ENCODE peak calls at places on chromosome 10, in seven cellular contexts. One of them, this sample, is unnamed.

GRCh38 chr10:129560355-129560754 is 93.3 kb downstream of the MGMT start:
- DNase-seq in SK-N-SH: no peak
- DNase-seq in hepatocyte: no peak
- DNase-seq in GM23338: no peak
- DNase-seq in OCI-LY7: no peak
- DNase-seq in GM23248: no peak
- DNase-seq in PC-3: no peak
- DNase-seq in this sample: no peak

GRCh38 chr10:91023708-91024438 is 103.0 kb upstream of the ANKRD1 start:
- DNase-seq in SK-N-SH: no peak
- DNase-seq in hepatocyte: no peak
- DNase-seq in GM23338: no peak
- DNase-seq in OCI-LY7: no peak
- DNase-seq in GM23248: no peak
- DNase-seq in PC-3: no peak
- DNase-seq in this sample: no peak

GRCh38 chr10:122294006-122294405 is 22.9 kb downstream of the BTBD16 start:
- DNase-seq in SK-N-SH: no peak
- DNase-seq in hepatocyte: peak; percentile 39
- DNase-seq in GM23338: no peak
- DNase-seq in OCI-LY7: no peak
- DNase-seq in GM23248: no peak
- DNase-seq in PC-3: peak; percentile 63
- DNase-seq in this sample: no peak

GRCh38 chr10:97711640-97712267 is 1.8 kb upstream of the MARVELD1 start:
- DNase-seq in SK-N-SH: no peak
- DNase-seq in hepatocyte: no peak
- DNase-seq in GM23338: no peak
- DNase-seq in OCI-LY7: no peak
- DNase-seq in GM23248: peak; percentile 24
- DNase-seq in PC-3: no peak
- DNase-seq in this sample: no peak

GRCh38 chr10:11023554-11023953 is 5.9 kb downstream of the CELF2 start:
- DNase-seq in SK-N-SH: no peak
- DNase-seq in hepatocyte: no peak
- DNase-seq in GM23338: no peak
- DNase-seq in OCI-LY7: no peak
- DNase-seq in GM23248: no peak
- DNase-seq in PC-3: no peak
- DNase-seq in this sample: no peak

GRCh38 chr10:28375399-28376354 is 72.8 kb upstream of the MPP7 start:
- DNase-seq in SK-N-SH: no peak
- DNase-seq in hepatocyte: peak; percentile 51
- DNase-seq in GM23338: peak; percentile 36
- DNase-seq in OCI-LY7: no peak
- DNase-seq in GM23248: peak; percentile 40
- DNase-seq in PC-3: peak; percentile 94
- DNase-seq in this sample: no peak

GRCh38 chr10:60444494-60445064 is 54.9 kb upstream of the ANK3 start:
- DNase-seq in SK-N-SH: no peak
- DNase-seq in hepatocyte: no peak
- DNase-seq in GM23338: peak; percentile 53
- DNase-seq in OCI-LY7: no peak
- DNase-seq in GM23248: peak; percentile 52
- DNase-seq in PC-3: peak; percentile 90
- DNase-seq in this sample: peak; percentile 12

GRCh38 chr10:8444630-8445029 is 390.1 kb downstream of the GATA3 start:
- DNase-seq in SK-N-SH: peak; percentile 75
- DNase-seq in hepatocyte: peak; percentile 11
- DNase-seq in GM23338: peak; percentile 54
- DNase-seq in OCI-LY7: no peak
- DNase-seq in GM23248: no peak
- DNase-seq in PC-3: peak; percentile 11
- DNase-seq in this sample: peak; percentile 65

GRCh38 chr10:87642486-87642885 is 17.2 kb upstream of the PAPSS2 start:
- DNase-seq in SK-N-SH: no peak
- DNase-seq in hepatocyte: no peak
- DNase-seq in GM23338: no peak
- DNase-seq in OCI-LY7: no peak
- DNase-seq in GM23248: no peak
- DNase-seq in PC-3: no peak
- DNase-seq in this sample: no peak

GRCh38 chr10:114370199-114370598 is 34.1 kb downstream of the AFAP1L2 start:
- DNase-seq in SK-N-SH: no peak
- DNase-seq in hepatocyte: no peak
- DNase-seq in GM23338: no peak
- DNase-seq in OCI-LY7: no peak
- DNase-seq in GM23248: no peak
- DNase-seq in PC-3: no peak
- DNase-seq in this sample: no peak

GRCh38 chr10:114374141-114374791 is 30.0 kb downstream of the AFAP1L2 start:
- DNase-seq in SK-N-SH: peak; percentile 74
- DNase-seq in hepatocyte: peak; percentile 46
- DNase-seq in GM23338: no peak
- DNase-seq in OCI-LY7: no peak
- DNase-seq in GM23248: peak; percentile 6
- DNase-seq in PC-3: no peak
- DNase-seq in this sample: no peak

GRCh38 chr10:114372179-114372578 is 32.1 kb downstream of the AFAP1L2 start:
- DNase-seq in SK-N-SH: no peak
- DNase-seq in hepatocyte: no peak
- DNase-seq in GM23338: no peak
- DNase-seq in OCI-LY7: no peak
- DNase-seq in GM23248: no peak
- DNase-seq in PC-3: no peak
- DNase-seq in this sample: no peak

GRCh38 chr10:114367676-114368391 is 36.5 kb downstream of the AFAP1L2 start:
- DNase-seq in SK-N-SH: peak; percentile 62
- DNase-seq in hepatocyte: peak; percentile 52
- DNase-seq in GM23338: no peak
- DNase-seq in OCI-LY7: no peak
- DNase-seq in GM23248: no peak
- DNase-seq in PC-3: no peak
- DNase-seq in this sample: no peak

GRCh38 chr10:114370993-114371392 is 33.3 kb downstream of the AFAP1L2 start:
- DNase-seq in SK-N-SH: no peak
- DNase-seq in hepatocyte: no peak
- DNase-seq in GM23338: no peak
- DNase-seq in OCI-LY7: no peak
- DNase-seq in GM23248: no peak
- DNase-seq in PC-3: no peak
- DNase-seq in this sample: no peak
- TF ChIP-seq EZH2phosphoT487 in SK-N-SH: no peak
- TF ChIP-seq EZH2phosphoT487 in hepatocyte: no peak
- TF ChIP-seq EZH2phosphoT487 in GM23338: no peak
- TF ChIP-seq EZH2phosphoT487 in OCI-LY7: no peak
- TF ChIP-seq EZH2phosphoT487 in GM23248: no peak
- TF ChIP-seq EZH2phosphoT487 in PC-3: no peak
- TF ChIP-seq EZH2phosphoT487 in this sample: no peak

DNA sequence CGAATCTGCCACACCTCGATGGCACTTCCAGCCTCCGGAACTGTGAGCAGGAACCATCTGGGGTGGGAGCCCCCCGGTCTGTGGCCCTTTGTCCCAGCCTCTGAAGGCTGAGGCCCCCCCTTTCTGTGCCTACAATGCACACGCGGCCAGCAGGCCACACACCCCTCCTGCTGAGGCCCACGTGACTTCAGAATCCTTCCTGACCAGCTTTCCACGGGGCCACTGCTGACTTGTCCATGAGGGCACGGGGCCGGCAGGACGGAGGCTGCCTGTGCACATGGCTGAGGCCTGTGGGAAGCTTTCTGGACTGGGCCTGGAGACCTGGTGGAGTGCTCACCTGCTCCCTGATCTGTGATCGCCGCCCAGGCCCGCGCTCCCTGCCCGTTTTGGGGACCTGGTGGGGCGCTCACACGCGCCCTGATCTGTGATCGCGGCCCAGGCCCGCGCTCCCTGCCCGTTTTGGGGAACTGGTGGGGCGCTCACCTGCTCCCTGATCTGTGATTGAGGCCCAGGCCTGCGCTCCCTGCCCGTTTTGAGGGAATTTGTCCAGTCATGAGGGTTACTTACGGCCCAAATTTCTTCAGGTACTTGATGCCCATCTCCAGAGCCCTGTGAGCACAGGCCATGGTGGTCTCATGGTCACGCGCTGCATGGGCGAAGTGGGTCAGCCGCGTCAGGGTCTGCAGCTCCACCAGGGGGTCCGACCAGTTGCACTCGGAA is 34.3 kb downstream of the CFAP46 start:
- DNase-seq in SK-N-SH: no peak
- DNase-seq in hepatocyte: no peak
- DNase-seq in GM23338: no peak
- DNase-seq in OCI-LY7: no peak
- DNase-seq in GM23248: no peak
- DNase-seq in PC-3: no peak
- DNase-seq in this sample: no peak
- TF ChIP-seq EZH2phosphoT487 in SK-N-SH: no peak
- TF ChIP-seq EZH2phosphoT487 in hepatocyte: no peak
- TF ChIP-seq EZH2phosphoT487 in GM23338: no peak
- TF ChIP-seq EZH2phosphoT487 in OCI-LY7: no peak
- TF ChIP-seq EZH2phosphoT487 in GM23248: no peak
- TF ChIP-seq EZH2phosphoT487 in PC-3: no peak
- TF ChIP-seq EZH2phosphoT487 in this sample: no peak

DNA sequence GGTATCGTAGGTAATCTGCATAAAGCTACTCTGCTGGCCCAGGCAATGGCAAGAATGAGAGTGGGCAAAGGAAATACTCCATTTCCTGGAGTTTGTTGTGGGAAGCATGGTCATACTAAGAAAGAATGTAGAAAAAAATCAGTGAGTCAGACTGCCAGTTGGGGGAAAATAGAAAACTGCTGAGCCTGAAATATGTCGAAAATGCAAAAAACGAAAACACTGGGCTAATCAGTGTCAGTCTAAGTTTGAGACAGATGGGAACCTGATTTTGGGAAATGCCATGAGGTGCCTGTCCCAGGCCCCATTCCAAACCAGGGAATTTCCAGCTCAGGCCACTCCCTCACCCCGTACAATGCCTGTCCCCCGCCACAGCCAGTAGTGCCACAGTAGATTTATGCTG is 150.0 kb downstream of the ZNF33B start:
- DNase-seq in SK-N-SH: no peak
- DNase-seq in hepatocyte: no peak
- DNase-seq in GM23338: no peak
- DNase-seq in OCI-LY7: no peak
- DNase-seq in GM23248: peak; percentile 61
- DNase-seq in PC-3: no peak
- DNase-seq in this sample: no peak
- TF ChIP-seq EZH2phosphoT487 in SK-N-SH: no peak
- TF ChIP-seq EZH2phosphoT487 in hepatocyte: no peak
- TF ChIP-seq EZH2phosphoT487 in GM23338: no peak
- TF ChIP-seq EZH2phosphoT487 in OCI-LY7: no peak
- TF ChIP-seq EZH2phosphoT487 in GM23248: no peak
- TF ChIP-seq EZH2phosphoT487 in PC-3: no peak
- TF ChIP-seq EZH2phosphoT487 in this sample: no peak

GRCh38 chr10:64996886-64997285 is 1475.7 kb downstream of the REEP3 start:
- DNase-seq in SK-N-SH: no peak
- DNase-seq in hepatocyte: no peak
- DNase-seq in GM23338: no peak
- DNase-seq in OCI-LY7: no peak
- DNase-seq in GM23248: no peak
- DNase-seq in PC-3: no peak
- DNase-seq in this sample: no peak
- TF ChIP-seq EZH2phosphoT487 in SK-N-SH: no peak
- TF ChIP-seq EZH2phosphoT487 in hepatocyte: no peak
- TF ChIP-seq EZH2phosphoT487 in GM23338: no peak
- TF ChIP-seq EZH2phosphoT487 in OCI-LY7: no peak
- TF ChIP-seq EZH2phosphoT487 in GM23248: no peak
- TF ChIP-seq EZH2phosphoT487 in PC-3: no peak
- TF ChIP-seq EZH2phosphoT487 in this sample: no peak

GRCh38 chr10:58464956-58465355 is 47.7 kb upstream of the BICC1 start:
- DNase-seq in SK-N-SH: no peak
- DNase-seq in hepatocyte: no peak
- DNase-seq in GM23338: peak; percentile 67
- DNase-seq in OCI-LY7: no peak
- DNase-seq in GM23248: no peak
- DNase-seq in PC-3: no peak
- DNase-seq in this sample: no peak

GRCh38 chr10:58465641-58466040 is 47.0 kb upstream of the BICC1 start:
- DNase-seq in SK-N-SH: no peak
- DNase-seq in hepatocyte: no peak
- DNase-seq in GM23338: no peak
- DNase-seq in OCI-LY7: no peak
- DNase-seq in GM23248: peak; percentile 38
- DNase-seq in PC-3: peak; percentile 23
- DNase-seq in this sample: no peak

GRCh38 chr10:58462863-58463507 is 49.7 kb upstream of the BICC1 start:
- DNase-seq in SK-N-SH: no peak
- DNase-seq in hepatocyte: no peak
- DNase-seq in GM23338: no peak
- DNase-seq in OCI-LY7: no peak
- DNase-seq in GM23248: no peak
- DNase-seq in PC-3: no peak
- DNase-seq in this sample: no peak

GRCh38 chr10:58473966-58474365 is 38.7 kb upstream of the BICC1 start:
- DNase-seq in SK-N-SH: no peak
- DNase-seq in hepatocyte: peak; percentile 36
- DNase-seq in GM23338: no peak
- DNase-seq in OCI-LY7: no peak
- DNase-seq in GM23248: peak; percentile 71
- DNase-seq in PC-3: peak; percentile 38
- DNase-seq in this sample: no peak

GRCh38 chr10:58467931-58468635 is 44.6 kb upstream of the BICC1 start:
- DNase-seq in SK-N-SH: no peak
- DNase-seq in hepatocyte: no peak
- DNase-seq in GM23338: no peak
- DNase-seq in OCI-LY7: no peak
- DNase-seq in GM23248: no peak
- DNase-seq in PC-3: peak; percentile 50
- DNase-seq in this sample: no peak
- TF ChIP-seq EZH2phosphoT487 in SK-N-SH: no peak
- TF ChIP-seq EZH2phosphoT487 in hepatocyte: no peak
- TF ChIP-seq EZH2phosphoT487 in GM23338: no peak
- TF ChIP-seq EZH2phosphoT487 in OCI-LY7: no peak
- TF ChIP-seq EZH2phosphoT487 in GM23248: no peak
- TF ChIP-seq EZH2phosphoT487 in PC-3: no peak
- TF ChIP-seq EZH2phosphoT487 in this sample: no peak

This sample was measured in neural progenitor cell.